ENCODE peak calls at places on chromosome 18, in eight cellular contexts. U, R, N, Y, Q, P, M and I are unnamed samples.

GRCh38 chr18:23943903-23944624 is 70.5 kb upstream of the TTC39C start:
- DNase-seq in Y (no peak), R (no peak), Q (no peak), U (no peak), P (no peak), M (no peak), N (no peak), I (no peak)

GRCh38 chr18:46570134-46570533 is 86.9 kb downstream of the LOXHD1 start:
- DNase-seq in P (no peak), U (no peak), R (no peak), Q (no peak), Y (no peak), M (no peak), N (no peak), I (no peak)

GRCh38 chr18:61129001-61129400 is 204.2 kb upstream of the CDH20 start:
- DNase-seq in Q (no peak), R (no peak), M (no peak), P (no peak), U (no peak), Y (no peak), N (no peak), I (no peak)

GRCh38 chr18:56043691-56044090 is 455.7 kb upstream of the TCF4 start:
- DNase-seq in Y (no peak), N (no peak), R (peak; percentile 82), M (no peak), U (no peak), P (no peak), Q (peak; percentile 87), I (no peak)

GRCh38 chr18:65326831-65327230 is 424.0 kb upstream of the CDH7 start:
- DNase-seq in P (no peak), R (no peak), M (no peak), Q (no peak), N (no peak), U (no peak), Y (no peak), I (no peak)

GRCh38 chr18:59833785-59834184 is 66.0 kb upstream of the PMAIP1 start:
- DNase-seq in P (no peak), U (no peak), R (no peak), Y (no peak), N (no peak), M (no peak), Q (no peak), I (no peak)

GRCh38 chr18:75067996-75068645 is 140.8 kb downstream of the PTGR3 start:
- DNase-seq in P (no peak), Y (no peak), U (no peak), R (no peak), Q (no peak), M (peak; percentile 23), N (no peak), I (peak; percentile 64)

GRCh38 chr18:22171263-22171838 is 2.0 kb downstream of the GATA6 start:
- DNase-seq in N (no peak), U (peak; percentile 30), Y (no peak), R (no peak), M (no peak), P (no peak), Q (no peak), I (no peak)

GRCh38 chr18:35186491-35187034 is 54.3 kb upstream of the ZNF397 start:
- DNase-seq in R (no peak), P (no peak), U (no peak), N (no peak), M (no peak), Y (no peak), Q (no peak), I (no peak)

GRCh38 chr18:34709104-34709503 is 994 bp upstream of the DTNA start:
- DNase-seq in R (no peak), Y (peak; percentile 29), N (no peak), U (peak; percentile 60), M (no peak), P (no peak), Q (no peak), I (no peak)

GRCh38 chr18:995641-996040 is 91.0 kb downstream of the ADCYAP1 start:
- DNase-seq in U (no peak), Y (no peak), M (no peak), N (no peak), P (no peak), Q (no peak), R (peak; percentile 24), I (no peak)

GRCh38 chr18:62744076-62744705 is 28.9 kb downstream of the PHLPP1 start:
- DNase-seq in U (no peak), Q (no peak), M (no peak), Y (no peak), R (no peak), N (no peak), P (no peak), I (no peak)

GRCh38 chr18:57347784-57348183 is 4.6 kb upstream of the ST8SIA3 start:
- DNase-seq in P (no peak), N (no peak), U (no peak), R (no peak), M (no peak), Q (no peak), Y (no peak), I (no peak)

GRCh38 chr18:59778434-59778833 is 81.2 kb upstream of the CCBE1 start:
- DNase-seq in U (no peak), R (no peak), Q (no peak), P (no peak), N (no peak), Y (no peak), M (no peak), I (no peak)

GRCh38 chr18:50986360-50987087 is 18.7 kb downstream of the ELAC1 start:
- DNase-seq in R (no peak), Y (peak; percentile 20), M (no peak), N (no peak), U (no peak), Q (no peak), P (no peak), I (no peak)

GRCh38 chr18:76494181-76494540 is 881 bp downstream of the ZNF516 start:
- DNase-seq in Y (peak; percentile 64), P (no peak), Q (peak; percentile 69), U (peak; percentile 68), R (no peak), N (peak; percentile 21), M (no peak), I (peak; percentile 92)

GRCh38 chr18:38887671-38888020 is 1322.0 kb upstream of the CELF4 start:
- DNase-seq in Y (no peak), U (no peak), N (no peak), M (no peak), P (no peak), Q (no peak), R (no peak), I (no peak)

GRCh38 chr18:75945534-75945933 is 518.0 kb upstream of the SMIM21 start:
- DNase-seq in U (no peak), Q (no peak), P (no peak), R (no peak), N (no peak), Y (no peak), M (no peak), I (no peak)

GRCh38 chr18:23515911-23516546 is 12.7 kb downstream of the RMC1 start:
- DNase-seq in R (peak; percentile 51), P (peak; percentile 78), M (peak; percentile 92), U (peak; percentile 66), Q (peak; percentile 88), Y (peak; percentile 80), N (peak; percentile 42), I (peak; percentile 94)

GRCh38 chr18:3230401-3231334 is 10.9 kb upstream of the MYOM1 start:
- DNase-seq in M (no peak), N (no peak), P (no peak), R (no peak), Q (peak; percentile 87), Y (peak; percentile 56), U (no peak), I (no peak)

GRCh38 chr18:34592961-34593382 is 117.1 kb upstream of the DTNA start:
- DNase-seq in M (no peak), P (peak; percentile 61), R (peak; percentile 55), Q (peak; percentile 63), N (no peak), U (peak; percentile 23), Y (peak; percentile 61), I (peak; percentile 19)

GRCh38 chr18:10072659-10073309 is 159.0 kb downstream of the VAPA start:
- DNase-seq in Q (no peak), Y (no peak), M (no peak), R (peak; percentile 43), N (no peak), U (no peak), P (no peak), I (no peak)

GRCh38 chr18:5891361-5892215 is 3.7 kb downstream of the TMEM200C start:
- DNase-seq in R (no peak), P (no peak), U (no peak), N (no peak), Q (peak; percentile 17), M (no peak), Y (no peak), I (no peak)
- H3K4me3 ChIP-seq in R (peak overlapping the region; percentile 39), P (no peak overlapping the region), U (no peak overlapping the region), N (no peak overlapping the region), Q (peak overlapping the region; percentile 64), M (no peak overlapping the region), Y (peak overlapping the region; percentile 79), I (no peak overlapping the region)

DNA sequence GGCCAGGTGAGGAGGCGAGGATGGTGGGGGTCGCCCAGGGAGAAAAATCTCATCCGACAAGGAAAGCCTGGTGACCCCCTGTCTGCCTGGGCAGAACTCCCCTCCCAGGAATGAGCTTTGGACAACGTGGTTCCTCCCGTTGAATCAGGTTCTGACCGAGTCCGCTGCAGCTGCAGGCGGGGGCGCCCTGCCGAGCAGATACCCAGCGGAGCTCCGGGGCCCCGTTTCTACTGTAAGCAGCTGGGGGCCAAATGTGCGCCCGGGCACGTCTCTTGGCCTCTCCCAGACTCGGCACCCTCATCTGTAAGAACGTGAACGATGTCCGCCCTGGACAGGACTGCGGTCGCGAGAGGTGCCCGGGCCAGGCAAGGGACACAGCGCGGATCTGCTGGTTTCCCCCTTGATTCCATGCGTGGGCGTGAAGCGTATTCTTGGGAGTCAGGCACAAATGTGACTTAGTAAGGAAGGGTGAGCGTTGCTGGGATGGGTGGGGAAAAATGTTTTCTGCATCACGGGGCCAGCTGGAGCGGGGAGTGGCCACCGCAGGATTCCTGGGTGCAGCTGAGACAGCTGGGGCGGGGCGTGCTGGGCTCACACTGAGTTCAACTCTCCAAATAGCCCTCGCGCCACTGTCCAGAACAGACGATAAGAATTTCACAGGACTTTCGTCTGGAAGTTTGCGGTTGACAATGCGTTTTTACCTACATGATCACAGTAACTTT is 20.2 kb upstream of the TUBB6 start:
- DNase-seq in P (peak; percentile 85), R (peak; percentile 90), N (peak; percentile 36), M (peak; percentile 73), Q (peak; percentile 84), U (peak; percentile 72), Y (peak; percentile 62), I (peak; percentile 95)
- TF ChIP-seq POLR2A in P (peak; percentile 59), R (peak; percentile 19), N (no peak), M (no peak), Q (no peak), U (no peak), Y (no peak), I (no peak)

DNA sequence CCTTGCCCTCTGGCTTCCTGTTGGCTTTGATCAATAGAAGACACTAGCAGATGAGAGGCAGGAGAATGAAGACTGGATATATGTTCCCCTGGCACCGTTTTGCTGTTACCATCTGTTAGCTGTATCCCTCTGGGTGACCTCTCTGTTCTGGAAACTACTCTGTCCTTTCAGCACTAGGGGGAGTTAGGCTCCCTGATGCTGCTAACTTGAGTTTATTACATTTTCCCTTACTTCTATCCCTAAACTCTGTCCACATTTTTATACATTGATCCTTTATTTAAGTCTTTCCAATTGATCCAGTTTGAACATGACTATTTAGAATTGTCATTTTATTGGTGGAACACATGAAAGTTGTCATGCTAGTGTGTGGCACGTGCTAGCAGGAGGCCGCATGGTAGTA is 1014.3 kb upstream of the CDH2 start:
- DNase-seq in M (no peak), Y (no peak), U (no peak), Q (no peak), N (peak; percentile 2), R (no peak), P (no peak), I (no peak)
- TF ChIP-seq CTCF in M (no peak), Y (no peak), U (no peak), Q (no peak), N (no peak), R (no peak), P (no peak), I (no peak)

GRCh38 chr18:54957987-54958386 is 1.3 kb downstream of the CCDC68 start:
- DNase-seq in Y (no peak), N (no peak), Q (peak; percentile 67), U (peak; percentile 59), M (peak; percentile 54), P (no peak), R (no peak), I (no peak)
- H3K4me3 ChIP-seq in Y (peak overlapping the region; percentile 51), N (peak overlapping the region; percentile 66), Q (no peak overlapping the region), U (peak overlapping the region; percentile 5), M (peak overlapping the region; percentile 48), P (no peak overlapping the region), R (peak overlapping the region; percentile 41), I (no peak overlapping the region)